ENCODE peak calls at places on chromosomes 1 and 21, in seven cellular contexts. E is IMR-90, X is H1, R is neuronal stem cell, C is H9, L is mesenchymal stem cell, O is mesendoderm. Y is an unnamed sample.

GRCh38 chr1:147209825-147210821 is 15.0 kb downstream of the FMO5 start:
- DNase-seq in C (no peak), X (no peak), E (no peak), O (no peak), R (no peak), L (no peak), Y (no peak)

GRCh38 chr1:210332719-210333398 is 4.2 kb downstream of the HHAT start:
- DNase-seq in R (no peak), E (no peak), O (no peak), X (no peak), C (no peak), L (no peak), Y (no peak)

GRCh38 chr1:193060938-193061337 is 1.5 kb downstream of the RO60 start:
- DNase-seq in C (no peak), O (no peak), E (peak; percentile 22), L (peak; percentile 14), R (no peak), X (no peak), Y (no peak)

GRCh38 chr1:184553845-184554244 is 167.0 kb downstream of the C1orf21 start:
- DNase-seq in E (no peak), R (no peak), O (no peak), L (no peak), C (no peak), X (no peak), Y (no peak)

GRCh38 chr1:112011231-112011630 is 21.8 kb upstream of the KCND3 start:
- DNase-seq in C (no peak), L (no peak), O (no peak), X (no peak), R (no peak), E (peak; percentile 29), Y (no peak)

GRCh38 chr1:46333300-46334029 is 7.1 kb upstream of the NSUN4 start:
- DNase-seq in O (peak; percentile 92), E (peak; percentile 31), X (peak; percentile 34), C (peak; percentile 66), R (no peak), L (peak; percentile 59), Y (no peak)

GRCh38 chr1:112507896-112508241 is 896 bp upstream of the WNT2B start:
- DNase-seq in E (no peak), X (no peak), L (no peak), C (peak; percentile 61), O (peak; percentile 68), R (no peak), Y (no peak)

GRCh38 chr1:175481126-175482071 is 262.0 kb downstream of the TNR start:
- DNase-seq in C (no peak), X (no peak), O (no peak), L (no peak), E (peak; percentile 16), R (no peak), Y (no peak)

GRCh38 chr21:41851090-41851790 is 27.9 kb downstream of the PRDM15 start:
- DNase-seq in L (no peak), X (no peak), O (no peak), R (no peak), C (no peak), E (no peak), Y (no peak)

GRCh38 chr1:151574575-151575529 is 34.7 kb downstream of the TUFT1 start:
- DNase-seq in R (no peak), X (no peak), E (peak; percentile 87), O (no peak), L (peak; percentile 44), C (no peak), Y (no peak)

GRCh38 chr21:43850728-43851295 is 14.2 kb upstream of the AGPAT3 start:
- DNase-seq in C (no peak), X (no peak), O (no peak), R (no peak), E (no peak), L (no peak), Y (no peak)

GRCh38 chr1:151720190-151720953 is 950 bp upstream of the RIIAD1 start:
- DNase-seq in C (no peak), O (no peak), R (no peak), E (peak; percentile 22), L (peak; percentile 52), X (no peak), Y (no peak)

GRCh38 chr1:51661081-51661518 is 44.2 kb downstream of the OSBPL9 start:
- DNase-seq in C (no peak), L (peak; percentile 91), X (no peak), R (no peak), E (peak; percentile 96), O (no peak), Y (peak; percentile 10)

GRCh38 chr1:225820522-225821120 is 10.7 kb downstream of the EPHX1 start:
- DNase-seq in R (no peak), O (no peak), X (no peak), C (no peak), L (no peak), E (no peak), Y (no peak)

GRCh38 chr1:245091818-245092637 is 62.8 kb upstream of the KIF26B start:
- DNase-seq in E (peak; percentile 99), R (no peak), X (no peak), C (no peak), L (peak; percentile 99), O (peak; percentile 70), Y (peak; percentile 81)

GRCh38 chr21:39681845-39682244 is 63.1 kb upstream of the IGSF5 start:
- DNase-seq in O (no peak), X (no peak), R (no peak), E (peak; percentile 13), C (no peak), L (peak; percentile 60), Y (peak; percentile 41)

GRCh38 chr1:227758366-227758765 is 23.1 kb downstream of the SNAP47 start:
- DNase-seq in X (no peak), E (no peak), R (no peak), C (no peak), O (no peak), L (no peak), Y (no peak)

GRCh38 chr1:158101944-158102343 is 78.8 kb upstream of the CD1D start:
- DNase-seq in R (no peak), E (peak; percentile 71), O (peak; percentile 61), C (no peak), X (no peak), L (peak; percentile 41), Y (no peak)

GRCh38 chr1:160186246-160186645 is 4.1 kb upstream of the CASQ1 start:
- DNase-seq in E (no peak), C (no peak), O (no peak), L (no peak), X (no peak), R (no peak), Y (no peak)

GRCh38 chr1:159927887-159928431 is 2.7 kb upstream of the TAGLN2 start:
- DNase-seq in O (no peak), R (no peak), C (no peak), E (no peak), L (no peak), X (no peak), Y (no peak)

GRCh38 chr1:11918779-11919519 is 7.3 kb downstream of the KIAA2013 start:
- DNase-seq in O (no peak), R (no peak), C (no peak), X (no peak), L (peak; percentile 73), E (peak; percentile 88), Y (peak; percentile 87)

GRCh38 chr1:11595287-11595686 is 58.9 kb downstream of the FBXO2 start:
- DNase-seq in O (no peak), R (no peak), C (no peak), L (no peak), X (no peak), E (no peak), Y (no peak)

GRCh38 chr1:179973198-179974114 is 18.8 kb downstream of the CEP350 start:
- DNase-seq in L (no peak), E (no peak), R (no peak), X (no peak), O (no peak), C (no peak), Y (no peak)

GRCh38 chr1:215569987-215570824 is 3.1 kb downstream of the KCTD3 start:
- DNase-seq in E (peak; percentile 20), X (no peak), L (no peak), C (no peak), O (no peak), R (no peak), Y (no peak)

GRCh38 chr1:234851450-234852438 is 241.8 kb upstream of the IRF2BP2 start:
- DNase-seq in E (peak; percentile 55), R (no peak), O (peak; percentile 43), C (no peak), L (peak; percentile 24), X (no peak), Y (peak; percentile 28)

GRCh38 chr1:101379939-101380338 is 143.1 kb downstream of the S1PR1 start:
- DNase-seq in L (no peak), C (no peak), R (no peak), O (no peak), E (no peak), X (no peak), Y (no peak)

GRCh38 chr21:41695513-41695912 is 71.3 kb downstream of the RIPK4 start:
- DNase-seq in R (no peak), E (no peak), O (no peak), X (no peak), C (no peak), L (no peak), Y (no peak)

GRCh38 chr1:4207842-4208692 is 308.0 kb upstream of the C1orf174 start:
- DNase-seq in L (no peak), E (no peak), O (no peak), R (no peak), C (no peak), X (no peak), Y (no peak)

GRCh38 chr1:53535226-53535625 is 76.0 kb downstream of the DMRTB1 start:
- DNase-seq in C (no peak), O (no peak), L (no peak), X (no peak), R (no peak), E (no peak), Y (no peak)

DNA sequence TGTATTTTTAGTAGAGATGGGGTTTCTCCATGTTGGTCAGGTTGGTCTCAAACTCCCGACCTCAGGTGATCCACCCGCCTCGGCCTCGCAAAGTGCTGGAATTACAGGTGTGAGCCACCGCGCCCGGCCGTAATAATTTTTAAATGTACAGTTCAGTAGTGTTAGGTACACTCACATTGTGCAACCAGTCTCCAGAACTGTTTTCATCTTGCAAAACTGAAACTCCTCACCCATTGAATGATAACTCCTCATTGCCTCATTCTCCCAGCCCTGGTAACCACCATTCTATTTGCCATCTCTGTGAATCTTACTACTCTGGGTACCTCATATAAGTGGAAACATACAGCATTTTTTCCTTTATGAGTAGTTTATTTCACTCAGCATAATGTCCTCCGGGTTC is 3.4 kb downstream of the NLRP3 start:
- DNase-seq in R (no peak), L (no peak), X (no peak), C (no peak), O (no peak), E (no peak), Y (no peak)
- H3K18ac ChIP-seq in R (no peak overlapping the region), L (no peak overlapping the region), X (no peak overlapping the region), C (no peak overlapping the region), O (no peak overlapping the region), E (no peak overlapping the region), Y (no peak overlapping the region)

GRCh38 chr1:83682132-83682531 is 316.8 kb downstream of the TTLL7 start:
- DNase-seq in R (no peak), L (no peak), O (no peak), E (no peak), C (no peak), X (no peak), Y (no peak)
- H2BK5ac ChIP-seq in R (no peak overlapping the region), L (no peak overlapping the region), O (no peak overlapping the region), E (no peak overlapping the region), C (no peak overlapping the region), X (no peak overlapping the region), Y (no peak overlapping the region)

GRCh38 chr21:30831194-30831765 is 1.7 kb upstream of the KRTAP7-1 start:
- DNase-seq in R (peak; percentile 8), X (peak; percentile 21), L (no peak), C (peak; percentile 53), O (peak; percentile 85), E (no peak), Y (peak; percentile 63)
- H3K23ac ChIP-seq in R (no peak overlapping the region), X (no peak overlapping the region), L (no peak overlapping the region), C (no peak overlapping the region), O (no peak overlapping the region), E (no peak overlapping the region), Y (no peak overlapping the region)

GRCh38 chr1:182552527-182552926 is 36.5 kb downstream of the RNASEL start:
- DNase-seq in C (no peak), X (no peak), R (no peak), E (peak; percentile 13), L (no peak), O (no peak), Y (no peak)
- H3K18ac ChIP-seq in C (no peak overlapping the region), X (no peak overlapping the region), R (no peak overlapping the region), E (no peak overlapping the region), L (no peak overlapping the region), O (no peak overlapping the region), Y (no peak overlapping the region)

Y was measured in trophoblast cell.